ENCODE peak calls at places on chromosome 6, in five cellular contexts. U, E, W, M and L are unnamed samples.

GRCh38 chr6:87110639-87111038 is 15.7 kb upstream of the CGA start:
- DNase-seq in U (no peak), E (no peak), W (no peak), M (no peak), L (no peak)

GRCh38 chr6:124795879-124796838 is 166.1 kb upstream of the RNF217 start:
- DNase-seq in U (no peak), E (no peak), W (no peak), M (peak), L (peak)

GRCh38 chr6:106360989-106361430 is 493 bp downstream of the CRYBG1 start:
- DNase-seq in U (no peak), E (no peak), W (no peak), M (peak), L (peak)

GRCh38 chr6:30748851-30749540 is 4.6 kb upstream of the IER3 start:
- DNase-seq in U (no peak), E (peak), W (no peak), M (no peak), L (no peak)

GRCh38 chr6:45794465-45794864 is 221.2 kb downstream of the CLIC5 start:
- DNase-seq in U (no peak), E (no peak), W (no peak), M (no peak), L (no peak)

GRCh38 chr6:80165143-80165542 is 58.7 kb downstream of the BCKDHB start:
- DNase-seq in U (no peak), E (no peak), W (peak), M (no peak), L (no peak)

GRCh38 chr6:159312204-159312603 is 143.0 kb downstream of the FNDC1 start:
- DNase-seq in U (no peak), E (no peak), W (no peak), M (no peak), L (no peak)

GRCh38 chr6:17042422-17043147 is 59.3 kb upstream of the STMND1 start:
- DNase-seq in U (peak), E (peak), W (no peak), M (peak), L (no peak)

GRCh38 chr6:116472710-116473109 is 11.5 kb downstream of the CALHM6 start:
- DNase-seq in U (no peak), E (no peak), W (no peak), M (no peak), L (no peak)

GRCh38 chr6:146305098-146305497 is 238.5 kb upstream of the RAB32 start:
- DNase-seq in U (no peak), E (no peak), W (no peak), M (no peak), L (no peak)

GRCh38 chr6:140623498-140623897 is 1249.0 kb upstream of the CITED2 start:
- DNase-seq in U (no peak), E (no peak), W (no peak), M (no peak), L (no peak)

GRCh38 chr6:161415302-161415855 is 141.5 kb upstream of the AGPAT4 start:
- DNase-seq in U (no peak), E (no peak), W (no peak), M (no peak), L (no peak)

GRCh38 chr6:13259393-13259792 is 68.9 kb downstream of the TBC1D7 start:
- DNase-seq in U (no peak), E (no peak), W (peak), M (no peak), L (no peak)

GRCh38 chr6:157921685-157922367 is 59.8 kb upstream of the SYNJ2 start:
- DNase-seq in U (no peak), E (no peak), W (no peak), M (no peak), L (no peak)

GRCh38 chr6:152096863-152097496 is 289.5 kb downstream of the ESR1 start:
- DNase-seq in U (no peak), E (no peak), W (no peak), M (no peak), L (no peak)

GRCh38 chr6:2158596-2159271 is 86.7 kb downstream of the GMDS start:
- DNase-seq in U (peak), E (no peak), W (no peak), M (peak), L (peak)

GRCh38 chr6:141202641-141203040 is 930.1 kb upstream of the GJE1 start:
- DNase-seq in U (no peak), E (no peak), W (no peak), M (no peak), L (no peak)

GRCh38 chr6:159102373-159103160 is 57.8 kb upstream of the TAGAP start:
- DNase-seq in U (no peak), E (no peak), W (no peak), M (no peak), L (no peak)

GRCh38 chr6:6483168-6483567 is 105.4 kb upstream of the LY86 start:
- DNase-seq in U (no peak), E (no peak), W (no peak), M (no peak), L (no peak)

GRCh38 chr6:39707962-39708683 is 17.1 kb downstream of the KIF6 start:
- DNase-seq in U (no peak), E (no peak), W (no peak), M (no peak), L (no peak)

GRCh38 chr6:11718461-11718860 is 60.1 kb downstream of the ADTRP start:
- DNase-seq in U (no peak), E (no peak), W (no peak), M (no peak), L (no peak)

GRCh38 chr6:142014515-142014914 is 118.2 kb upstream of the GJE1 start:
- DNase-seq in U (peak), E (no peak), W (no peak), M (no peak), L (no peak)

GRCh38 chr6:96899019-96899418 is 1.3 kb upstream of the NDUFAF4 start:
- DNase-seq in U (peak), E (peak), W (no peak), M (peak), L (no peak)

GRCh38 chr6:73455865-73456629 is 4.0 kb upstream of the CGAS start:
- DNase-seq in U (no peak), E (peak), W (no peak), M (no peak), L (peak)

GRCh38 chr6:125983246-125983945 is 2.9 kb upstream of the TRMT11 start:
- DNase-seq in U (no peak), E (no peak), W (no peak), M (no peak), L (no peak)

DNA sequence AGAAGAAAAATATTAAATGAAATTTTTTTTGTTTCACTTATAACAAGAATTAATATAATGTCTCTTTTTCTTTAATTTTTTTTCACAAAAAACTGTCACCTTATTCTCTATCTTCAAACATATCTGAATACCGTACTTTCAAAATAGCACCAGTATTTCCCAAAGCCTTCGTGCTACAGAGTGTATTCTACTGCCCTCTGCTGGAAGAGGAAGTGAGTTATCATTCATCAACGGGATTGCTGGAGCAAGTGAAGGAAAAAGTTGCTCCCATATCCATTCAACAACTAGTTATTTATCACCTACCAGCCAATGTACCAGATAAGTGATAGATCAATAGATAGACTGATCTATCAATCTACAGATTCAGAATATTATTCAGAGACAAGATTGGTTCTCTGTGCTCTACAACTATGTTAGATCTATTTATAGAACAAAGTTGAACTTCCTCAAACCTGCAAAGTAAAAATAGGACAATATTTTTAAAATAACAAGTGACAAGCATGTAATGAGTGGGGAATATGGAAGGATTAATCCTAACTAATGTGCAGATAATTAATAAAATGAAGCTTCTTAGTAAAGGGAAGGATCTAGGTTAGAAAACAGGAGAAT is 26.7 kb upstream of the TFAP2B start:
- DNase-seq in U (peak), E (peak), W (no peak), M (peak), L (peak)
- TF ChIP-seq JUNB in U (no peak), E (no peak), W (no peak), M (no peak), L (no peak)

GRCh38 chr6:166466178-166467122 is 83.7 kb upstream of the MPC1 start:
- DNase-seq in U (no peak), E (no peak), W (no peak), M (no peak), L (no peak)
- TF ChIP-seq JUNB in U (no peak), E (no peak), W (no peak), M (no peak), L (no peak)

DNA sequence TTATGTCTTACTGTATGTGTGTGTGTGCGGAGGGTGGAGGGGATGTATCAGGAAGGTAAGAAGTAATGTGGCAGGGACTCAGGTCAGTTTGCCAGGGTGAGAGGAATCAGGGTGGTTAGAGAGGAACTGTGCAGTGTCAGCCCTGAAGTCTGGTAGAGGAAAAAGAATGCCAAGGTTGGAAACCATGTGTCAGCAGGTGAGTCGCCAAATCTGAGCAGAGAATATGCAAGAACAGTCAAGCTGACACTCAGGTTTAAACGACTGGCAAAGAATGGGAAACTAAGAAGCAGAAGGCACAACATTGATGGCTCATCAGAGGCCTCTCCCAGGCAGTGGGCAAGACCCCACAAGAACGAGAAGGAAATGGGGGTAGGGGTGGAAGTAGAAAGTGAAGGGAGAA is 107.5 kb upstream of the TBX18 start:
- DNase-seq in U (no peak), E (no peak), W (no peak), M (no peak), L (no peak)
- TF ChIP-seq JUNB in U (no peak), E (no peak), W (no peak), M (no peak), L (no peak)

GRCh38 chr6:108916026-108916689 is 67.9 kb downstream of the ARMC2 start:
- DNase-seq in U (no peak), E (no peak), W (no peak), M (no peak), L (no peak)
- TF ChIP-seq JUNB in U (no peak), E (no peak), W (no peak), M (no peak), L (no peak)

DNA sequence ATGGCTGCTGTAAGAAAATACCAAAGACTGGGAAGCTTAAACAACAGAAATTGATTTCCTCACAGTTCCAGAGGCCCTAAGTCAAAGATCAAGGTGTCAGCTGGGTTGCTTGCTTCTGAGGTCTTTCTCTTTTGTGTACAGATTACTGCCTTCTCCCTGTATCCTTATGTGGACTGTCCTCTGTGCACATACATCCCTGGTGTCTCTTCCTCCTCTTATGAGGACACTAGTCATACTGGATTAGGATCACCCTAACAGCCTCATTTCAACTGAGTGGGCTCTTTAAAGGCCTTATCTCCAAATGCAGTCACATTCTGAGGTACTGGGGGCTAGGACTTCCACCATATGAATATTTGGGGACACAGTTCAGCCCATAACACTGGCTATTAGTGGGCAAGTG is 130.0 kb upstream of the DTNBP1 start:
- DNase-seq in U (no peak), E (no peak), W (no peak), M (no peak), L (no peak)
- TF ChIP-seq JUNB in U (no peak), E (no peak), W (no peak), M (no peak), L (no peak)